ENCODE peak calls at places on chromosomes 4 and X, in ten cellular contexts. P is body of pancreas, Q is WTC11, X is upper lobe of right lung, J is mammary epithelial cell, N is AG04449, A is fibroblast of the aortic adventitia, R is B cell, L is epithelial cell of esophagus, B is cardiac fibroblast. Y is an unnamed sample.

GRCh38 chr4:7699040-7699439 is 240.6 kb downstream of the AFAP1 start:
- DNase-seq in P (peak), Q (no peak), X (no peak), J (peak), N (peak), A (peak), R (no peak), L (no peak), B (peak), Y (no peak)

GRCh38 chrX:134640914-134641313 is 17.4 kb downstream of the PLAC1 start:
- DNase-seq in P (no peak), Q (no peak), X (no peak), J (no peak), N (no peak), A (no peak), R (no peak), L (no peak), B (no peak), Y (no peak)

GRCh38 chrX:77447339-77448149 is at the start of gene FGF16:
- DNase-seq in P (no peak), Q (peak), X (peak), J (no peak), N (no peak), A (no peak), R (peak), L (no peak), B (no peak), Y (peak)

GRCh38 chr4:105990933-105991332 is 95.7 kb downstream of the NPNT start:
- DNase-seq in P (peak), Q (no peak), X (peak), J (peak), N (no peak), A (peak), R (no peak), L (peak), B (peak), Y (no peak)

GRCh38 chr4:151035321-151035720 is 20.2 kb upstream of the LRBA start:
- DNase-seq in P (peak), Q (no peak), X (no peak), J (no peak), N (no peak), A (no peak), R (no peak), L (peak), B (no peak), Y (no peak)

GRCh38 chr4:64729561-64729960 is 320.3 kb upstream of the TECRL start:
- DNase-seq in P (no peak), Q (peak), X (no peak), J (no peak), N (no peak), A (no peak), R (no peak), L (no peak), B (no peak), Y (no peak)

GRCh38 chr4:113476800-113477199 is 284.7 kb downstream of the CAMK2D start:
- DNase-seq in P (no peak), Q (no peak), X (no peak), J (peak), N (no peak), A (peak), R (no peak), L (peak), B (peak), Y (no peak)

GRCh38 chrX:102858826-102859627 is 78.0 kb upstream of the RAB40AL start:
- DNase-seq in P (no peak), Q (peak), X (no peak), J (no peak), N (no peak), A (no peak), R (no peak), L (no peak), B (no peak), Y (no peak)

DNA sequence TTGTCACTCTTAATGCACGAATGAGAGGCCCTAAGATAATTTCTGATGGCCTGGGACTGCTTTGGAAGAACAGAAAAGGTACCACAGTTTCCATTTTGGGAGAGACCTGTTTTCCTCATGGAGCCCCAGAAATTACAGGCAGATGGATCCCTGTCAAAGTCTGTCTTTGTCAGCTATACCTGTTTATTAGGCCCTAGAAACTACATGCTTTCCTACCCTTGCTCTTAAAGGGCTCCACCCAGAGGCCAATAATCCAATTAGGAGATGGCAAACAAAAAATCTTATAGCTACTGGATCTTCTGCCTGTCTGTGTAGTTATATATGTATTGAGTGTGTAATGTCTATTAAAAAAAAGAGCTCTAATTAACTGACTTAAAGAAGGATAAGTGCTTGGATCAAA is 141.3 kb downstream of the NR3C2 start:
- DNase-seq in P (no peak), Q (no peak), X (no peak), J (no peak), N (no peak), A (no peak), R (no peak), L (no peak), B (no peak), Y (no peak)
- TF ChIP-seq CTCF in P (no peak), Q (no peak), X (no peak), J (no peak), N (no peak), A (no peak), R (no peak), L (no peak), B (no peak), Y (no peak)

DNA sequence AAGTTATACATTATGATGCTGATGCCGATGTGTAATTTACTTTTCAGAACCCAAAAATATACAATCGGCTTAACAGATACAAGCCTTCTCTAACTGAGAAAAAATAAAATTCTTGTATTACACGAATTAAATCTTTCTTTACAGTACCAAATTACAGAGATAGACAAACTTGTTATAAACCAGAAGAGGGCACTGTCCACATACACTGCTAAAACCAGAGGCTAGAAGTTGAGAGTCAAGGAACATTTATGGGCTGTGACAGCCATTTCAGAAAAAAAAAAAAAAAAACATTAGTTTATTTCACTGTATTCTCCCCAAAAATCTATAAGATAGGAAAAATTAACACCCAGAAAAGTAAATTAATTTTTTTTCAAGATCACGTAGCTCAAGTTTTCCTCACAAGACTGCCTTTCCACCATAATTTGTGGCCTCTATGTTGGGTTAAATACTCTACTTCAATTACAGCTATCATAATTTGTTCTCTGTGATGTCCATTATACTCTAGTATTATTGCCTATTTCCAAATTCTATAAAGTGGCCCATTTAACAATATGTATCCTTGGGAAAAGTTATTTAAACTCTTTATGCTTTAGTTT is 12.0 kb downstream of the EREG start:
- DNase-seq in P (no peak), Q (no peak), X (no peak), J (peak), N (no peak), A (peak), R (peak), L (peak), B (peak), Y (no peak)
- TF ChIP-seq CTCF in P (peak), Q (peak), X (peak), J (peak), N (peak), A (peak), R (peak), L (peak), B (peak), Y (peak)

GRCh38 chrX:54894159-54894558 is 26.5 kb upstream of the TRO start:
- DNase-seq in P (no peak), Q (no peak), X (no peak), J (no peak), N (no peak), A (no peak), R (no peak), L (no peak), B (no peak), Y (no peak)

GRCh38 chrX:54885740-54886139 is 34.9 kb upstream of the TRO start:
- DNase-seq in P (no peak), Q (no peak), X (no peak), J (no peak), N (no peak), A (no peak), R (no peak), L (no peak), B (no peak), Y (no peak)

GRCh38 chrX:54891573-54891972 is 29.1 kb upstream of the TRO start:
- DNase-seq in P (peak), Q (no peak), X (no peak), J (peak), N (peak), A (peak), R (peak), L (peak), B (peak), Y (peak)
- TF ChIP-seq CTCF in P (peak), Q (no peak), X (peak), J (peak), N (peak), A (peak), R (peak), L (peak), B (peak), Y (no peak)

GRCh38 chr4:57153207-57153606 is 43.0 kb upstream of the IGFBP7 start:
- DNase-seq in P (no peak), Q (no peak), X (no peak), J (no peak), N (no peak), A (no peak), R (no peak), L (no peak), B (no peak), Y (no peak)
- TF ChIP-seq CTCF in P (no peak), Q (no peak), X (no peak), J (no peak), N (no peak), A (no peak), R (no peak), L (no peak), B (no peak), Y (no peak)

GRCh38 chr4:24584175-24584850 is at the start of gene DHX15:
- DNase-seq in P (peak), Q (peak), X (peak), J (peak), N (peak), A (peak), R (peak), L (peak), B (peak), Y (peak)
- TF ChIP-seq CTCF in P (no peak), Q (no peak), X (no peak), J (peak), N (no peak), A (no peak), R (no peak), L (no peak), B (no peak), Y (no peak)

GRCh38 chr4:1021386-1022050 is 10.1 kb downstream of the FGFRL1 start:
- DNase-seq in P (no peak), Q (no peak), X (no peak), J (no peak), N (no peak), A (no peak), R (peak), L (no peak), B (no peak), Y (no peak)
- TF ChIP-seq CTCF in P (no peak), Q (no peak), X (no peak), J (no peak), N (no peak), A (no peak), R (no peak), L (no peak), B (no peak), Y (no peak)

DNA sequence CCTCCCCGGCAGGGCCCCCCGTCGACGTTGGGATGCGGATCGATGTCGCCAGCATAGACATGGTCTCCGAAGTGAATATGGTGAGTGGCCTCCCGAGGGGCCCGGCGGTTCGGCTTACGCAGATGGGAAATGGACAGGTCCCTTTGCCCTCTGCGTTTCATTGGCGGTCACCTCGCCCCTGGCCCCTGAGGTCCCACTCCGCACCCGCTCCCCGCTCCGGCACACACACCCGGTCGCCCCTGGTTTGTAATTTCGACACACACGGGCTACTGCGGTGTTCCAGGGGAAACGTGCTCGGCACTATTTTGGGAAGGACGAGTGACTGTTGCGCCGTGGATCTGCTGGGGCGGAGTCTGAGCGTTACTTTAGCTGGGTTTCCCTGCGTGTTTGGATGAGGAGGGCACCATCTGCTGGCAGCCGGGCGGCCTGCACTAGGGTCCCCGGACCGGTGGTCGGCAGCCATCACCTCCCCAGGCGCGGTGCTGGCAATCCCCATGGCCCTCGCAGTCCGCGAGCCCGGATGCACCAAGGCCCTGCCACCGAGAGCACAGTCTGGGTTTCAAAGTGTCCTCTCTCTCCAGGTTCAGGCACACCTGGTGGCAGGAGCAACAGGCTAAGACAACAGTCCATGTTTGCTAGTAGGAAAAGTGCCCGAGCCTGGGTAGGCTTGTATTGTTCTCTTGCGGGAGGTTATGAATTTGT is 1.2 kb downstream of the GABRB1 start:
- DNase-seq in P (peak), Q (peak), X (peak), J (peak), N (no peak), A (peak), R (no peak), L (peak), B (peak), Y (peak)
- TF ChIP-seq CTCF in P (peak), Q (peak), X (peak), J (peak), N (peak), A (peak), R (no peak), L (peak), B (peak), Y (peak)

GRCh38 chr4:183758006-183758734 is 99.1 kb downstream of the TRAPPC11 start:
- DNase-seq in P (no peak), Q (peak), X (no peak), J (no peak), N (no peak), A (peak), R (no peak), L (no peak), B (peak), Y (peak)
- TF ChIP-seq CTCF in P (no peak), Q (peak), X (peak), J (peak), N (peak), A (peak), R (no peak), L (peak), B (peak), Y (peak)

GRCh38 chrX:76279007-76279406 is 106.1 kb downstream of the PBDC1 start:
- DNase-seq in P (peak), Q (peak), X (no peak), J (peak), N (peak), A (peak), R (peak), L (peak), B (peak), Y (peak)
- TF ChIP-seq CTCF in P (peak), Q (peak), X (peak), J (peak), N (peak), A (peak), R (peak), L (peak), B (peak), Y (peak)

Y was measured in endothelial cell.